ENCODE peak calls at places on chromosomes 3 and 15, in seven cellular contexts. Z is neuronal stem cell, Y is H9, I is H1, W is mesenchymal stem cell, F is IMR-90, P is mesendoderm. K is an unnamed sample.

GRCh38 chr3:136938334-136938733 is 19.4 kb upstream of the IL20RB start:
- DNase-seq in Z (no peak), P (no peak), Y (no peak), W (peak), F (peak), I (no peak), K (peak)

GRCh38 chr3:125641901-125642300 is 46.6 kb upstream of the OSBPL11 start:
- DNase-seq in W (no peak), Z (no peak), Y (no peak), I (no peak), P (no peak), F (no peak), K (no peak)

GRCh38 chr3:107044587-107045119 is 332.6 kb upstream of the CCDC54 start:
- DNase-seq in Z (no peak), F (no peak), W (no peak), Y (no peak), I (no peak), P (no peak), K (no peak)

GRCh38 chr3:5013021-5013906 is 34.0 kb downstream of the BHLHE40 start:
- DNase-seq in Y (peak), F (peak), Z (no peak), I (peak), P (peak), W (peak), K (peak)

GRCh38 chr3:146044046-146044445 is 116.9 kb downstream of the PLOD2 start:
- DNase-seq in F (no peak), Y (no peak), W (no peak), Z (no peak), I (no peak), P (no peak), K (peak)

GRCh38 chr3:74845086-74845485 is 230.6 kb upstream of the CNTN3 start:
- DNase-seq in Y (no peak), W (no peak), F (no peak), I (no peak), Z (no peak), P (no peak), K (peak)

GRCh38 chr3:149576071-149576564 is 81.7 kb downstream of the WWTR1 start:
- DNase-seq in Z (no peak), I (no peak), P (peak), Y (peak), F (peak), W (peak), K (no peak)

GRCh38 chr3:14142567-14143270 is 17.9 kb downstream of the TMEM43 start:
- DNase-seq in W (peak), P (no peak), F (no peak), Y (no peak), I (no peak), Z (no peak), K (no peak)

GRCh38 chr15:69146724-69147435 is 13.6 kb upstream of the GLCE start:
- DNase-seq in W (no peak), Z (no peak), Y (no peak), I (no peak), P (no peak), F (no peak), K (peak)

GRCh38 chr3:18883553-18883952 is 264.8 kb upstream of the KCNH8 start:
- DNase-seq in P (no peak), W (no peak), F (no peak), Y (no peak), I (no peak), Z (no peak), K (no peak)

GRCh38 chr3:39376929-39377634 is 6.1 kb upstream of the SLC25A38 start:
- DNase-seq in W (no peak), P (peak), I (no peak), F (no peak), Y (no peak), Z (no peak), K (no peak)

GRCh38 chr15:100987143-100987542 is 68.0 kb downstream of the LRRK1 start:
- DNase-seq in F (peak), W (no peak), Z (no peak), I (no peak), Y (no peak), P (no peak), K (no peak)

GRCh38 chr3:183178833-183179549 is 16.5 kb upstream of the LAMP3 start:
- DNase-seq in P (peak), I (no peak), F (no peak), Y (peak), W (peak), Z (peak), K (no peak)

GRCh38 chr15:101499863-101500713 is 10.6 kb upstream of the PCSK6 start:
- DNase-seq in Y (no peak), Z (no peak), I (no peak), W (no peak), P (no peak), F (no peak), K (no peak)

GRCh38 chr3:72887723-72888545 is at the start of gene GXYLT2:
- DNase-seq in Z (peak), P (peak), Y (peak), W (peak), F (peak), I (peak), K (peak)
- H3K18ac ChIP-seq in Z (no peak), P (peak), Y (no peak), W (peak), F (peak), I (no peak), K (peak)

DNA sequence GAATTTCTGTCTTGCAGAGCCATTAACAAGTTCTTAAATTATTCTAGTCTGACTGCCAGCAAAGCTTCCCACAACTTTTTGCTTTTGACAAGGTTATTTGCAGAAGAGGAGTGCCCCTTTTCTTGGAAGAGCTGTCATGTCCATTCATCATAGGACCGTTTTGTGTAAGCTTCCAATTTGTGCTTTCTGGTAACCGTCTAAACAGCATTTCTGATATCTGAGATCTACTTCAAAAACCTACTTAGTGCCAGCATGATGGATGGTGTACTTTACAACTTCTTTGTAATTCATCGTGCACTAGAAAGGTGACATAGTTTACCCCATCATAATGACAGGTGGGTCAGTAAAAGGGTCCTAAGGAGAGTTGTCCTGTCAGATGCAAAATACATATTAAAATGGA is 379.7 kb downstream of the NAALADL2 start:
- DNase-seq in F (no peak), W (no peak), P (no peak), I (no peak), Y (no peak), Z (no peak), K (no peak)
- H3K18ac ChIP-seq in F (no peak), W (no peak), P (no peak), I (no peak), Y (no peak), Z (no peak), K (no peak)

DNA sequence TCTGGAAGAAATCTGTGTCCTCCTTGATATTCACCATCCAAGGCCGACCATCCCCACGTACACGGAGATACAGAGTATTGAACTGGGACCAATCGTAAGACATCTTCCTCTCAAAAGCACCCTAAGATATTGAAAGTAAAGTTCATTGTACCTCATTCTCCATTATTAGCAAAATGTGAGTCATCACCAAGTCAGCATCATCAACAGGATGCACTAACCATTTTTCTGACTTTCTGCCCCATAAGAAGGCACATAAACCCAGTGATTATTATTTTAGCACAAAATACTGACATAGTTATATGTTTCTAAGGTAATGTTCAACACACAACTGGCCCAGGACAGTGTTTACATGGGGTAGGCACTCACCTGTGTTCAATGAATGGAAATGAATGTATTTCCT is 7.4 kb downstream of the NDUFAF1 start:
- DNase-seq in F (peak), Y (no peak), Z (no peak), W (no peak), P (no peak), I (no peak), K (no peak)
- H3K18ac ChIP-seq in F (no peak), Y (no peak), Z (no peak), W (no peak), P (no peak), I (no peak), K (no peak)

GRCh38 chr15:88717342-88718017 is 78.7 kb downstream of the ISG20 start:
- DNase-seq in I (no peak), F (no peak), Z (no peak), P (no peak), Y (no peak), W (no peak), K (no peak)
- H3K18ac ChIP-seq in I (no peak), F (no peak), Z (peak), P (no peak), Y (no peak), W (no peak), K (no peak)

GRCh38 chr15:74824976-74825375 is 1.5 kb upstream of the CPLX3 start:
- DNase-seq in W (no peak), F (no peak), Y (no peak), P (no peak), I (no peak), Z (no peak), K (no peak)
- H3K18ac ChIP-seq in W (no peak), F (no peak), Y (no peak), P (no peak), I (no peak), Z (no peak), K (no peak)

DNA sequence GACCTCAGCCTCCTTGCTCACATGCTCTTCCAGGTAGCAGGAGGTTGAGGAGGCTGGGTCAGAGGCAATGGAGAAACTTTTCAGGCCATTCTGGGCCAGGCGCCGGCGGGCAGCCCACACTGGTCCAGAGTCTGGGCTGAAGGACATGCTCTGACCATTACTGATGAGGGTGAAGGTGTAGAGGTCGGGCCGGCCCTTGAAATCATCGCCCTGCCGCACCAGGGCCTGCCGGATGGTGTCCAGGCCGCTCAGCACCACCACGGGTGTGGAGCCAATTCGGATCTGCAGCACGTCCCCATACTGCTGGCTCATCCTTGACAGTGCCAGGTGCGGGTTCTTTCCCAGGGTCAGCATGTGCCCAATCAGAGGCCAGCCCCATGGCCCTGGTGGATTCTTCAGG is 2.7 kb downstream of the CYP1A1 start:
- DNase-seq in W (no peak), Y (no peak), I (no peak), F (no peak), Z (no peak), P (no peak), K (no peak)
- H3K18ac ChIP-seq in W (no peak), Y (no peak), I (no peak), F (no peak), Z (peak), P (no peak), K (no peak)

GRCh38 chr3:141394560-141394959 is 26.3 kb downstream of the ZBTB38 start:
- DNase-seq in Y (no peak), F (no peak), P (no peak), Z (no peak), I (no peak), W (no peak), K (no peak)

GRCh38 chr3:141393151-141394076 is 25.1 kb downstream of the ZBTB38 start:
- DNase-seq in W (peak), Y (peak), Z (peak), F (no peak), I (no peak), P (peak), K (peak)

GRCh38 chr3:141397996-141398395 is 29.7 kb downstream of the ZBTB38 start:
- DNase-seq in I (no peak), F (no peak), W (no peak), Y (no peak), Z (no peak), P (no peak), K (no peak)

GRCh38 chr3:141392416-141392815 is 24.1 kb downstream of the ZBTB38 start:
- DNase-seq in Z (no peak), Y (no peak), F (no peak), W (no peak), I (no peak), P (no peak), K (no peak)

GRCh38 chr3:141395005-141395589 is 26.8 kb downstream of the ZBTB38 start:
- DNase-seq in P (no peak), W (no peak), Y (no peak), I (no peak), F (no peak), Z (no peak), K (no peak)
- H3K18ac ChIP-seq in P (no peak), W (no peak), Y (no peak), I (no peak), F (no peak), Z (no peak), K (no peak)

DNA sequence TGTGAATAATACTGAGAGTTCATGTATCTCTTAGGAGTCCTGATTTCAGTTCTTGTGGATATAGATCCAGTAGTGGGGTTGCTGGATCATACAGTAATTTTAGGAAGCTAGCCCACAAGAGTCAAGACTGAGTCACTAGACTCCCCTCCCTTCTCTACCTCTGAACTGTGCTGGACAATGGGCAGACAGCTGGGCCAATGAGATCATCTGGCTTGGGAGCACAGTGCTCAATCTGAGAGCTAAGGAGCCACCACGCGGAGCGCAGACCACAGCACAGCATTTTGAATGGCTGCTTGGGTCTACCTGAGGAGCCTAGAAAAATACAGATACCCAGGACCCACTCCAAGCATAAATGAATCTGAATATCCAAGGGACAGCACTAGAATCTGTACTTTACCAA is 32.5 kb downstream of the WNT5A start:
- DNase-seq in P (no peak), I (no peak), Z (no peak), Y (no peak), W (no peak), F (peak), K (no peak)
- H3K18ac ChIP-seq in P (no peak), I (no peak), Z (no peak), Y (no peak), W (no peak), F (no peak), K (no peak)

GRCh38 chr15:78943692-78944091 is 1.2 kb downstream of the CTSH start:
- DNase-seq in W (no peak), P (peak), I (no peak), F (no peak), Y (no peak), Z (no peak), K (peak)
- H3K18ac ChIP-seq in W (no peak), P (no peak), I (no peak), F (no peak), Y (no peak), Z (no peak), K (no peak)

DNA sequence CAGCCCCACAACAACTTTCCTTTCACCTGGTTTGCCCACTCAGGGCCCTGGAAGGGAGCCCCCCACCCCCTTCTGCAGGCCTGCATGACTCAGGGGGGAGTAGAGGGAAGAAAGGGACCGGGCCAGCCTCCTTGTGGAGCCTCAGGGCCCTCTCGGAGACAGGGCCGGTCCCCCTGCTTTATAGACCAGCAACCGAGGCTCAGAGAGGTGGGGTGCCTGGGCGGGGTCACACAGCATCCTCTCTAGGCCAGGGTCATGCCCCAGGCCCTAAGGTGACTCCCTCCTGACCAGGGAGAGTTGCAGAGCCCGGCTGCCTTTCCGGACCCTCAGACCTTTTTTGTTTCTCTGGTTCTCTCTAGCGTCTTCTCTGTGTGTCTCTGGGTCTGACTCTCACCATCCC is 211.3 kb downstream of the TBC1D2B start:
- DNase-seq in I (no peak), F (no peak), Z (no peak), W (no peak), Y (peak), P (no peak), K (no peak)
- H3K18ac ChIP-seq in I (no peak), F (no peak), Z (no peak), W (no peak), Y (no peak), P (no peak), K (no peak)